ENCODE peak calls at places on chromosomes 1 and 21, in five cellular contexts. O is AG09309, D is HFFc6, P is ascending aorta, S is tibial artery. C is an unnamed sample.

GRCh38 chr21:45443595-45444181 is 38.7 kb downstream of the COL18A1 start:
- DNase-seq in P (no peak), D (no peak), S (no peak), O (no peak), C (no peak)

GRCh38 chr21:35470522-35470921 is 421.4 kb upstream of the RUNX1 start:
- DNase-seq in P (no peak), O (no peak), D (no peak), S (no peak), C (no peak)

GRCh38 chr1:12031039-12031980 is 12.0 kb downstream of the MIIP start:
- DNase-seq in O (no peak), P (no peak), D (no peak), S (no peak), C (peak)

GRCh38 chr1:239963861-239964260 is 127.8 kb upstream of the FMN2 start:
- DNase-seq in D (no peak), S (no peak), P (no peak), O (no peak), C (no peak)

GRCh38 chr1:23799570-23800395 is 771 bp downstream of the GALE start:
- DNase-seq in O (no peak), P (peak), D (peak), S (peak), C (no peak)

GRCh38 chr1:228972576-228972975 is 237.3 kb downstream of the RHOU start:
- DNase-seq in O (no peak), D (no peak), S (no peak), P (peak), C (no peak)

GRCh38 chr1:214446772-214447556 is 104.4 kb downstream of the PTPN14 start:
- DNase-seq in D (peak), P (no peak), O (peak), S (no peak), C (no peak)

GRCh38 chr1:54968581-54968980 is 11.8 kb upstream of the TMEM61 start:
- DNase-seq in D (no peak), P (peak), S (no peak), O (no peak), C (no peak)

GRCh38 chr1:27057801-27058647 is 45.4 kb upstream of the TENT5B start:
- DNase-seq in P (no peak), O (no peak), D (no peak), S (no peak), C (no peak)

GRCh38 chr1:21052034-21052433 is 124.7 kb downstream of the EIF4G3 start:
- DNase-seq in D (no peak), O (no peak), P (no peak), S (no peak), C (no peak)

GRCh38 chr1:45979074-45979777 is 153.2 kb downstream of the PIK3R3 start:
- DNase-seq in O (no peak), P (no peak), D (no peak), S (no peak), C (no peak)

GRCh38 chr1:107491582-107491981 is 350.7 kb downstream of the NTNG1 start:
- DNase-seq in D (no peak), O (no peak), S (no peak), P (no peak), C (no peak)

GRCh38 chr1:170959385-170959784 is 24.1 kb downstream of the MROH9 start:
- DNase-seq in O (no peak), D (peak), P (no peak), S (no peak), C (no peak)

GRCh38 chr1:43285269-43285986 is at the start of gene C1orf210:
- DNase-seq in O (no peak), S (no peak), P (no peak), D (no peak), C (no peak)
- TF ChIP-seq CTCF in O (no peak), S (no peak), P (no peak), D (no peak), C (no peak)

GRCh38 chr1:39722495-39722894 is 16.2 kb upstream of the PPIE start:
- DNase-seq in O (no peak), D (no peak), S (no peak), P (no peak), C (no peak)

GRCh38 chr1:39721664-39722063 is 17.0 kb upstream of the PPIE start:
- DNase-seq in O (no peak), S (no peak), P (no peak), D (no peak), C (no peak)

GRCh38 chr1:39717809-39718208 is 20.9 kb upstream of the PPIE start:
- DNase-seq in S (no peak), P (no peak), O (no peak), D (no peak), C (no peak)

GRCh38 chr1:39720094-39720999 is 18.3 kb upstream of the PPIE start:
- DNase-seq in S (no peak), O (peak), P (no peak), D (peak), C (no peak)
- TF ChIP-seq CTCF in S (peak), O (peak), P (peak), D (peak), C (peak)

GRCh38 chr1:166479052-166479631 is 312.3 kb upstream of the FAM78B start:
- DNase-seq in D (peak), O (no peak), S (no peak), P (peak), C (peak)
- TF ChIP-seq CTCF in D (peak), O (peak), S (peak), P (peak), C (peak)

GRCh38 chr21:32241434-32241785 is 37.4 kb downstream of the MIS18A start:
- DNase-seq in D (no peak), S (no peak), P (no peak), O (no peak), C (no peak)
- TF ChIP-seq CTCF in D (no peak), S (no peak), P (no peak), O (no peak), C (no peak)